ENCODE peak calls at places on chromosome 12, in eight cellular contexts. One of them, this sample, is unnamed.

GRCh38 chr12:12764824-12765223 is 20.6 kb upstream of the APOLD1 start:
- DNase-seq in left cardiac atrium: no peak
- DNase-seq in T-helper 17 cell: no peak
- DNase-seq in progenitor cell of endocrine pancreas: no peak
- DNase-seq in activated CD4-positive, alpha-beta T cell treated with anti-CD3 and anti-CD28 coated beads for 36 hours: no peak
- DNase-seq in Daoy: no peak
- DNase-seq in kidney: no peak
- DNase-seq in heart right ventricle: no peak
- DNase-seq in this sample: no peak

GRCh38 chr12:132294121-132295034 is 35.0 kb downstream of the GALNT9 start:
- DNase-seq in T-helper 17 cell: no peak
- DNase-seq in progenitor cell of endocrine pancreas: no peak
- DNase-seq in left cardiac atrium: peak; percentile 10
- DNase-seq in activated CD4-positive, alpha-beta T cell treated with anti-CD3 and anti-CD28 coated beads for 36 hours: no peak
- DNase-seq in heart right ventricle: no peak
- DNase-seq in kidney: peak; percentile 37
- DNase-seq in Daoy: no peak
- DNase-seq in this sample: no peak

GRCh38 chr12:109797905-109798669 is 35.1 kb downstream of the TRPV4 start:
- DNase-seq in T-helper 17 cell: no peak
- DNase-seq in kidney: no peak
- DNase-seq in left cardiac atrium: no peak
- DNase-seq in activated CD4-positive, alpha-beta T cell treated with anti-CD3 and anti-CD28 coated beads for 36 hours: peak; percentile 25
- DNase-seq in Daoy: no peak
- DNase-seq in progenitor cell of endocrine pancreas: no peak
- DNase-seq in heart right ventricle: no peak
- DNase-seq in this sample: no peak

GRCh38 chr12:76866146-76866545 is 12.7 kb downstream of the CSRP2 start:
- DNase-seq in progenitor cell of endocrine pancreas: no peak
- DNase-seq in activated CD4-positive, alpha-beta T cell treated with anti-CD3 and anti-CD28 coated beads for 36 hours: no peak
- DNase-seq in left cardiac atrium: no peak
- DNase-seq in heart right ventricle: no peak
- DNase-seq in T-helper 17 cell: no peak
- DNase-seq in kidney: no peak
- DNase-seq in Daoy: no peak
- DNase-seq in this sample: no peak

GRCh38 chr12:2355604-2356003 is 302.8 kb downstream of the CACNA1C start:
- DNase-seq in heart right ventricle: no peak
- DNase-seq in left cardiac atrium: no peak
- DNase-seq in Daoy: no peak
- DNase-seq in T-helper 17 cell: no peak
- DNase-seq in activated CD4-positive, alpha-beta T cell treated with anti-CD3 and anti-CD28 coated beads for 36 hours: no peak
- DNase-seq in kidney: no peak
- DNase-seq in progenitor cell of endocrine pancreas: no peak
- DNase-seq in this sample: no peak

GRCh38 chr12:49296836-49297694 is 2.1 kb downstream of the PRPH start:
- DNase-seq in left cardiac atrium: no peak
- DNase-seq in progenitor cell of endocrine pancreas: no peak
- DNase-seq in heart right ventricle: no peak
- DNase-seq in Daoy: peak; percentile 87
- DNase-seq in activated CD4-positive, alpha-beta T cell treated with anti-CD3 and anti-CD28 coated beads for 36 hours: peak; percentile 74
- DNase-seq in kidney: peak; percentile 77
- DNase-seq in T-helper 17 cell: no peak
- DNase-seq in this sample: peak; percentile 74

GRCh38 chr12:51071663-51072062 is 11.7 kb downstream of the CSRNP2 start:
- DNase-seq in activated CD4-positive, alpha-beta T cell treated with anti-CD3 and anti-CD28 coated beads for 36 hours: no peak
- DNase-seq in heart right ventricle: no peak
- DNase-seq in kidney: no peak
- DNase-seq in Daoy: no peak
- DNase-seq in progenitor cell of endocrine pancreas: no peak
- DNase-seq in left cardiac atrium: no peak
- DNase-seq in T-helper 17 cell: no peak
- DNase-seq in this sample: no peak

GRCh38 chr12:11822071-11822818 is 172.8 kb downstream of the ETV6 start:
- DNase-seq in heart right ventricle: no peak
- DNase-seq in activated CD4-positive, alpha-beta T cell treated with anti-CD3 and anti-CD28 coated beads for 36 hours: peak; percentile 77
- DNase-seq in kidney: no peak
- DNase-seq in T-helper 17 cell: peak; percentile 53
- DNase-seq in left cardiac atrium: no peak
- DNase-seq in progenitor cell of endocrine pancreas: no peak
- DNase-seq in Daoy: peak; percentile 69
- DNase-seq in this sample: no peak

GRCh38 chr12:42589465-42590323 is at the start of gene PRICKLE1:
- DNase-seq in T-helper 17 cell: peak; percentile 4
- DNase-seq in Daoy: peak; percentile 75
- DNase-seq in left cardiac atrium: peak; percentile 63
- DNase-seq in progenitor cell of endocrine pancreas: peak; percentile 40
- DNase-seq in heart right ventricle: peak; percentile 38
- DNase-seq in kidney: peak; percentile 79
- DNase-seq in activated CD4-positive, alpha-beta T cell treated with anti-CD3 and anti-CD28 coated beads for 36 hours: peak; percentile 56
- DNase-seq in this sample: no peak

GRCh38 chr12:76152161-76152807 is 67.8 kb upstream of the NAP1L1 start:
- DNase-seq in activated CD4-positive, alpha-beta T cell treated with anti-CD3 and anti-CD28 coated beads for 36 hours: peak; percentile 22
- DNase-seq in heart right ventricle: no peak
- DNase-seq in kidney: no peak
- DNase-seq in left cardiac atrium: no peak
- DNase-seq in progenitor cell of endocrine pancreas: no peak
- DNase-seq in T-helper 17 cell: no peak
- DNase-seq in Daoy: no peak
- DNase-seq in this sample: no peak

GRCh38 chr12:15256760-15257159 is 35.5 kb upstream of the RERG start:
- DNase-seq in activated CD4-positive, alpha-beta T cell treated with anti-CD3 and anti-CD28 coated beads for 36 hours: no peak
- DNase-seq in kidney: no peak
- DNase-seq in Daoy: no peak
- DNase-seq in T-helper 17 cell: no peak
- DNase-seq in left cardiac atrium: no peak
- DNase-seq in progenitor cell of endocrine pancreas: no peak
- DNase-seq in heart right ventricle: no peak
- DNase-seq in this sample: no peak

GRCh38 chr12:23088594-23088993 is 463.6 kb downstream of the ETNK1 start:
- DNase-seq in Daoy: no peak
- DNase-seq in progenitor cell of endocrine pancreas: no peak
- DNase-seq in T-helper 17 cell: no peak
- DNase-seq in left cardiac atrium: no peak
- DNase-seq in kidney: no peak
- DNase-seq in activated CD4-positive, alpha-beta T cell treated with anti-CD3 and anti-CD28 coated beads for 36 hours: no peak
- DNase-seq in heart right ventricle: no peak
- DNase-seq in this sample: no peak

GRCh38 chr12:124347805-124348658 is 53.1 kb downstream of the RFLNA start:
- DNase-seq in left cardiac atrium: no peak
- DNase-seq in heart right ventricle: no peak
- DNase-seq in activated CD4-positive, alpha-beta T cell treated with anti-CD3 and anti-CD28 coated beads for 36 hours: peak; percentile 49
- DNase-seq in Daoy: no peak
- DNase-seq in T-helper 17 cell: peak; percentile 17
- DNase-seq in progenitor cell of endocrine pancreas: no peak
- DNase-seq in kidney: peak; percentile 66
- DNase-seq in this sample: no peak

GRCh38 chr12:108033091-108033490 is 96.0 kb upstream of the WSCD2 start:
- DNase-seq in kidney: no peak
- DNase-seq in progenitor cell of endocrine pancreas: no peak
- DNase-seq in T-helper 17 cell: no peak
- DNase-seq in Daoy: no peak
- DNase-seq in heart right ventricle: no peak
- DNase-seq in activated CD4-positive, alpha-beta T cell treated with anti-CD3 and anti-CD28 coated beads for 36 hours: no peak
- DNase-seq in left cardiac atrium: no peak
- DNase-seq in this sample: no peak

GRCh38 chr12:122537021-122537420 is 10.0 kb downstream of the KNTC1 start:
- DNase-seq in activated CD4-positive, alpha-beta T cell treated with anti-CD3 and anti-CD28 coated beads for 36 hours: no peak
- DNase-seq in progenitor cell of endocrine pancreas: no peak
- DNase-seq in left cardiac atrium: no peak
- DNase-seq in heart right ventricle: no peak
- DNase-seq in kidney: no peak
- DNase-seq in Daoy: no peak
- DNase-seq in T-helper 17 cell: no peak
- DNase-seq in this sample: no peak